ENCODE peak calls at places on chromosomes 3 and 15, in four cellular contexts. One of them, this sample, is unnamed.

GRCh38 chr3:26622634-26623408 is at the start of gene LRRC3B:
- DNase-seq in transverse colon: no peak
- DNase-seq in lung: no peak
- DNase-seq in nephron progenitor cell: peak; percentile 67
- DNase-seq in this sample: no peak

GRCh38 chr3:131630117-131630516 is 127.3 kb upstream of the MRPL3 start:
- DNase-seq in lung: no peak
- DNase-seq in transverse colon: no peak
- DNase-seq in nephron progenitor cell: no peak
- DNase-seq in this sample: no peak

GRCh38 chr3:45214061-45214680 is 11.9 kb downstream of the TMEM158 start:
- DNase-seq in transverse colon: no peak
- DNase-seq in nephron progenitor cell: no peak
- DNase-seq in lung: no peak
- DNase-seq in this sample: no peak

GRCh38 chr3:113662824-113663223 is 33.6 kb downstream of the USF3 start:
- DNase-seq in lung: no peak
- DNase-seq in transverse colon: no peak
- DNase-seq in nephron progenitor cell: no peak
- DNase-seq in this sample: no peak

GRCh38 chr15:29129903-29130302 is 139.7 kb downstream of the NSMCE3 start:
- DNase-seq in transverse colon: no peak
- DNase-seq in nephron progenitor cell: no peak
- DNase-seq in lung: no peak
- DNase-seq in this sample: no peak

GRCh38 chr3:98462901-98463300 is at the start of gene OR5K1:
- DNase-seq in nephron progenitor cell: no peak
- DNase-seq in transverse colon: no peak
- DNase-seq in lung: no peak
- DNase-seq in this sample: no peak

GRCh38 chr3:59540241-59540640 is 490.4 kb upstream of the CFAP20DC start:
- DNase-seq in nephron progenitor cell: no peak
- DNase-seq in lung: no peak
- DNase-seq in transverse colon: no peak
- DNase-seq in this sample: no peak

GRCh38 chr3:50321844-50322385 is 630 bp downstream of the HYAL2 start:
- DNase-seq in nephron progenitor cell: no peak
- DNase-seq in lung: peak; percentile 46
- DNase-seq in transverse colon: no peak
- DNase-seq in this sample: no peak

GRCh38 chr15:68583936-68584703 is 5.3 kb downstream of the CORO2B start:
- DNase-seq in nephron progenitor cell: no peak
- DNase-seq in lung: no peak
- DNase-seq in transverse colon: no peak
- DNase-seq in this sample: no peak

GRCh38 chr3:197244751-197245150 is 53.7 kb downstream of the DLG1 start:
- DNase-seq in transverse colon: no peak
- DNase-seq in nephron progenitor cell: no peak
- DNase-seq in lung: no peak
- DNase-seq in this sample: no peak

GRCh38 chr15:36742696-36743095 is 163.3 kb downstream of the CDIN1 start:
- DNase-seq in nephron progenitor cell: no peak
- DNase-seq in lung: no peak
- DNase-seq in transverse colon: no peak
- DNase-seq in this sample: no peak

GRCh38 chr15:91896656-91897055 is 43.1 kb downstream of the SLCO3A1 start:
- DNase-seq in lung: no peak
- DNase-seq in nephron progenitor cell: no peak
- DNase-seq in transverse colon: no peak
- DNase-seq in this sample: no peak

GRCh38 chr3:152155246-152155645 is 113.5 kb upstream of the MBNL1 start:
- DNase-seq in nephron progenitor cell: no peak
- DNase-seq in transverse colon: no peak
- DNase-seq in lung: no peak
- DNase-seq in this sample: no peak

GRCh38 chr3:114552527-114552812 is 258.6 kb downstream of the TIGIT start:
- DNase-seq in nephron progenitor cell: no peak
- DNase-seq in lung: no peak
- DNase-seq in transverse colon: no peak
- DNase-seq in this sample: no peak

GRCh38 chr15:50083424-50084025 is 35.5 kb downstream of the ATP8B4 start:
- DNase-seq in nephron progenitor cell: no peak
- DNase-seq in lung: no peak
- DNase-seq in transverse colon: no peak
- DNase-seq in this sample: no peak

GRCh38 chr15:78360958-78361714 is 21.0 kb downstream of the CRABP1 start:
- DNase-seq in transverse colon: no peak
- DNase-seq in nephron progenitor cell: no peak
- DNase-seq in lung: no peak
- DNase-seq in this sample: no peak

GRCh38 chr15:33994005-33994615 is 25.8 kb downstream of the CHRM5 start:
- DNase-seq in transverse colon: no peak
- DNase-seq in nephron progenitor cell: peak; percentile 11
- DNase-seq in lung: no peak
- DNase-seq in this sample: no peak

GRCh38 chr15:69134841-69135240 is 25.6 kb upstream of the GLCE start:
- DNase-seq in transverse colon: no peak
- DNase-seq in lung: no peak
- DNase-seq in nephron progenitor cell: no peak
- DNase-seq in this sample: no peak

GRCh38 chr15:100060276-100060926 is 281.4 kb downstream of the ADAMTS17 start:
- DNase-seq in lung: no peak
- DNase-seq in nephron progenitor cell: no peak
- DNase-seq in transverse colon: peak; percentile 16
- DNase-seq in this sample: no peak

GRCh38 chr3:170738756-170739155 is 131.2 kb downstream of the RPL22L1 start:
- DNase-seq in transverse colon: no peak
- DNase-seq in lung: no peak
- DNase-seq in nephron progenitor cell: no peak
- DNase-seq in this sample: no peak

GRCh38 chr3:41710646-41711388 is 251.1 kb downstream of the ULK4 start:
- DNase-seq in lung: no peak
- DNase-seq in transverse colon: no peak
- DNase-seq in nephron progenitor cell: peak; percentile 15
- DNase-seq in this sample: no peak

GRCh38 chr3:171788546-171789351 is 21.5 kb downstream of the PLD1 start:
- DNase-seq in lung: no peak
- DNase-seq in nephron progenitor cell: no peak
- DNase-seq in transverse colon: no peak
- DNase-seq in this sample: no peak

GRCh38 chr3:170524072-170524471 is 61.8 kb downstream of the SLC7A14 start:
- DNase-seq in lung: no peak
- DNase-seq in nephron progenitor cell: no peak
- DNase-seq in transverse colon: no peak
- DNase-seq in this sample: no peak

GRCh38 chr3:160470181-160470580 is 20.6 kb upstream of the TRIM59 start:
- DNase-seq in nephron progenitor cell: no peak
- DNase-seq in lung: no peak
- DNase-seq in transverse colon: no peak
- DNase-seq in this sample: no peak

DNA sequence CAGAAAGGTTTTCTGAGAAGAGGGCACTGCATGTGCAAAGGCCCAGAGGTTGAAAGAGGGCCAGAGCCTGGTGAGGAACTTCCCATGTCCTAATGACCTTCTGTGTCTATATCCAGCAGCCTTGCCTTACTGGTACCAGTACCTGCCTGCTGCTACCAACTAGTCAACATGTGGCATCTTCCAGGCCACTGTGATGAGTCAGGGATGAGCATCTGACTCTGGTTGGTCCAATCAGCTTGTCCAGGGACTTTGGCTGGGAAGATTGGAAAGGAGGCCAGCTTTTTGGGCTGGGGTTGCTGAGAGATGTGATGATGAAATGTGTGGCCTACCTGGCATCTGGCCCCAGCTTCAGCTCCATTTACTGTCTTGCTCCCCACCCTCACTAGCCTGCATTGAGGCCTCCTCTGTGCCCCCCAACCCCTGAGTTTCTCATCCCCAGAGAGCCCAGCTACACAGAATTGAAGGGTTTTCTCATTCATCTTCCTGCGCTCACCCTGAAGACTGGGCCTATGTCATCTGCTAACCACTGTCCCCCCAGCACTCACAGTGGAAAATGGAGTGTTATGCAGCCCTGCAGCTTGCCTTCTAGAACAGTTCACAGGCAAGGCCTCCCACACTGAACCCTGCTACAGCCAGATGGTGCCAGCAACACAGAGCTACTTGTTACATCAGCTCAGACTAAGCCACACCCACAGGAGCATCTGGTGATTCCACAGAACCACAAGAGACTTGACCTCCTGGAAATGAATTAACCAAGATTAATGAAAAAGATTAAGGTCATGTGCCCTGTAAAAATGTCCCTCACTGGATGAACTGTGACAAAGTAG is 1.3 kb upstream of the TWF2 start:
- DNase-seq in lung: peak; percentile 64
- DNase-seq in nephron progenitor cell: no peak
- DNase-seq in transverse colon: peak; percentile 62
- DNase-seq in this sample: peak; percentile 42
- TF ChIP-seq CTCF in lung: no peak
- TF ChIP-seq CTCF in nephron progenitor cell: no peak
- TF ChIP-seq CTCF in transverse colon: no peak
- TF ChIP-seq CTCF in this sample: no peak

GRCh38 chr3:66196633-66197032 is 24.2 kb upstream of the SLC25A26 start:
- DNase-seq in nephron progenitor cell: no peak
- DNase-seq in transverse colon: no peak
- DNase-seq in lung: no peak
- DNase-seq in this sample: no peak
- TF ChIP-seq CTCF in nephron progenitor cell: no peak
- TF ChIP-seq CTCF in transverse colon: peak; percentile 20
- TF ChIP-seq CTCF in lung: no peak
- TF ChIP-seq CTCF in this sample: no peak

DNA sequence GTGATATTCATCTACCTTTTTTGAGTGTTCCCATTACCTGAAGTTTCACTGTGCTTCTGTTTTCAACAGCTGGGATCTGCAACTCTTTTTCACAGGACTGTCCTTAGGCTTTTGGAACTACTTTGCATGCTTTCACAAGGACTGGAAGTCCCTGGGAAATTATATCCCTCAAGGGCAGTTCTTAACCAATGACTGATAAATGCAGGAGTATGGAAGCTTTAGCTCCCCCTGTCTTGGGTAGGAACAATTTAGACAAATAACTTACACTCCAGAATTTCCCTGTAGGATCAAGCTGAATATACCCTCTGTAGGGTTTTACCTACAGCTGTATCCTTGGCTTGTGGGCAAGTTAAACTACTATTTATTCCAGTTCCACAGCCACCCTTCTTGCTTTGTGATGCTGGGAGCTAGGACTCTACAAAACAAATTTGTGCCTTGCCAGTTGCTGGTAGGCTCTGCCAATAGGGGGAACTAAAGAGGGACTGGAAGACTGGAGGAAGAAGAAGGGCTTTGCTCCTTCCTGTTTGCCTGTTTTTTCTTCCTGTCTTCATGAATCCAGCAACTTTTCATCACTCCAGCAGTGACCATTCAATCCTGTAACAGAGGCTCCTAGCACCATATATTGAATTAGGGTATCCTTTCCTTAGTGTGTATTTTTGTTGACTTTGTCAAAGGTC is 6.8 kb upstream of the ZNF280D start:
- DNase-seq in transverse colon: no peak
- DNase-seq in lung: no peak
- DNase-seq in nephron progenitor cell: no peak
- DNase-seq in this sample: no peak
- TF ChIP-seq CTCF in transverse colon: no peak
- TF ChIP-seq CTCF in lung: no peak
- TF ChIP-seq CTCF in nephron progenitor cell: no peak
- TF ChIP-seq CTCF in this sample: no peak

DNA sequence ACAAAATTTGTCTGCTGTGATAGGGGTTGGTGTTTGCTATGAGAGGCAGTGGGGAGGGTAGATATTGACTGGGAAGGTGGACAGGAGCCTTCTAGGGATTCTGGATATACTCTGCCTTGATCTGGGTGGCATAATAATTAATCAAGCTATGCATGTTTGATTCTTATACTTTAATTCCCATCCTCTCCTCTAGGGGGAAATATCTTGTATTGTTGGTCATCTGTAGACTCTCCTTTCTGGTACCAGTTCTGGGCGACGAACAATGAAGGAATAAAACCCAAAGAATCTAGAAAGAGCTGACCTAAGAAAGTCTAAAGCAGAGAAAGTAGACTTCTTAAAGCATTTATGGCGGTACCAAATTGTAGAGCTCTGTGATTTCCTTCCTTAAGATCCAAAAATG is 198.2 kb upstream of the STRIT1 start:
- DNase-seq in nephron progenitor cell: no peak
- DNase-seq in lung: no peak
- DNase-seq in transverse colon: no peak
- DNase-seq in this sample: no peak
- TF ChIP-seq CTCF in nephron progenitor cell: no peak
- TF ChIP-seq CTCF in lung: no peak
- TF ChIP-seq CTCF in transverse colon: no peak
- TF ChIP-seq CTCF in this sample: peak; percentile 33

GRCh38 chr3:66572938-66573710 is 72.3 kb upstream of the LRIG1 start:
- DNase-seq in transverse colon: no peak
- DNase-seq in nephron progenitor cell: peak; percentile 62
- DNase-seq in lung: no peak
- DNase-seq in this sample: peak; percentile 9
- TF ChIP-seq CTCF in transverse colon: no peak
- TF ChIP-seq CTCF in nephron progenitor cell: peak; percentile 57
- TF ChIP-seq CTCF in lung: no peak
- TF ChIP-seq CTCF in this sample: no peak

GRCh38 chr15:52337961-52338535 is 42.4 kb upstream of the MYO5C start:
- DNase-seq in nephron progenitor cell: no peak
- DNase-seq in lung: no peak
- DNase-seq in transverse colon: no peak
- DNase-seq in this sample: no peak

GRCh38 chr15:52334491-52335160 is 39.0 kb upstream of the MYO5C start:
- DNase-seq in nephron progenitor cell: no peak
- DNase-seq in transverse colon: no peak
- DNase-seq in lung: no peak
- DNase-seq in this sample: no peak

GRCh38 chr15:52337198-52337853 is 41.7 kb upstream of the MYO5C start:
- DNase-seq in lung: no peak
- DNase-seq in transverse colon: no peak
- DNase-seq in nephron progenitor cell: no peak
- DNase-seq in this sample: no peak

GRCh38 chr15:52338891-52339290 is 43.3 kb upstream of the MYO5C start:
- DNase-seq in nephron progenitor cell: no peak
- DNase-seq in transverse colon: no peak
- DNase-seq in lung: no peak
- DNase-seq in this sample: no peak

DNA sequence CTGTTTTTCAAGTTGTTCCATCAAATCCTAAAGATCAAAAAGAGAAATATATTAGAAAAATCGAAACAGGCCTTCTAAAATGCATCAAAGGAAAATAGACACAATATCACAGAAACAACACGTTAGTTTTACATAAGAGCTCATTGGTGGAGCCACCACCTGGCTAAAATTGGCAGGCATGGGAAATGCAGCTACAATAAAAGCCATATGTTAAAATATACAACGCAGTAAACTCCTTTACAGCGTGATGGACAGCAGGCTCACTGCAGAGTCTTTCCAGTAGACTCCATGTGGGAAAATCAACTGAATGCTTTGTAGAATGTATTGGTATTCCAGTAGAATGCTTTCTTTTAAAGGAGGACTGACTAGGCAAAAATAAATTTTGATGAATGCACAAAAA is 40.9 kb upstream of the MYO5C start:
- DNase-seq in lung: no peak
- DNase-seq in transverse colon: peak; percentile 38
- DNase-seq in nephron progenitor cell: no peak
- DNase-seq in this sample: no peak
- TF ChIP-seq CTCF in lung: no peak
- TF ChIP-seq CTCF in transverse colon: peak; percentile 19
- TF ChIP-seq CTCF in nephron progenitor cell: no peak
- TF ChIP-seq CTCF in this sample: no peak